ENCODE peak calls at places on chromosome 18, in seven cellular contexts. One of them, this sample, is unnamed.

GRCh38 chr18:54717673-54718435 is 110.4 kb upstream of the RAB27B start:
- DNase-seq in HEK293T: peak; percentile 6
- DNase-seq in Daoy: peak; percentile 17
- DNase-seq in sciatic nerve: no peak
- DNase-seq in cardiac fibroblast: peak; percentile 32
- DNase-seq in activated CD8-positive, alpha-beta T cell treated with anti-CD3 and anti-CD28 coated beads for 36 hours: peak; percentile 65
- DNase-seq in BJ: no peak
- DNase-seq in this sample: peak; percentile 16

GRCh38 chr18:21115519-21116411 is 4.2 kb upstream of the ROCK1 start:
- DNase-seq in HEK293T: no peak
- DNase-seq in Daoy: no peak
- DNase-seq in sciatic nerve: no peak
- DNase-seq in cardiac fibroblast: peak; percentile 59
- DNase-seq in activated CD8-positive, alpha-beta T cell treated with anti-CD3 and anti-CD28 coated beads for 36 hours: peak; percentile 12
- DNase-seq in BJ: peak; percentile 86
- DNase-seq in this sample: no peak

GRCh38 chr18:58180172-58180571 is 136.1 kb downstream of the NEDD4L start:
- DNase-seq in HEK293T: no peak
- DNase-seq in Daoy: no peak
- DNase-seq in sciatic nerve: no peak
- DNase-seq in cardiac fibroblast: no peak
- DNase-seq in activated CD8-positive, alpha-beta T cell treated with anti-CD3 and anti-CD28 coated beads for 36 hours: no peak
- DNase-seq in BJ: no peak
- DNase-seq in this sample: no peak

GRCh38 chr18:48787523-48788151 is 163.1 kb downstream of the SMAD7 start:
- DNase-seq in HEK293T: no peak
- DNase-seq in Daoy: no peak
- DNase-seq in sciatic nerve: peak; percentile 39
- DNase-seq in cardiac fibroblast: no peak
- DNase-seq in activated CD8-positive, alpha-beta T cell treated with anti-CD3 and anti-CD28 coated beads for 36 hours: no peak
- DNase-seq in BJ: no peak
- DNase-seq in this sample: no peak

GRCh38 chr18:8121942-8122480 is 487.2 kb upstream of the RAB12 start:
- DNase-seq in HEK293T: no peak
- DNase-seq in Daoy: peak; percentile 27
- DNase-seq in sciatic nerve: no peak
- DNase-seq in cardiac fibroblast: peak; percentile 81
- DNase-seq in activated CD8-positive, alpha-beta T cell treated with anti-CD3 and anti-CD28 coated beads for 36 hours: no peak
- DNase-seq in BJ: peak; percentile 35
- DNase-seq in this sample: no peak

GRCh38 chr18:63309422-63309821 is 10.1 kb downstream of the BCL2 start:
- DNase-seq in HEK293T: no peak
- DNase-seq in Daoy: no peak
- DNase-seq in sciatic nerve: no peak
- DNase-seq in cardiac fibroblast: no peak
- DNase-seq in activated CD8-positive, alpha-beta T cell treated with anti-CD3 and anti-CD28 coated beads for 36 hours: peak; percentile 75
- DNase-seq in BJ: no peak
- DNase-seq in this sample: no peak

GRCh38 chr18:26088482-26088881 is 1.9 kb downstream of the SS18 start:
- DNase-seq in HEK293T: no peak
- DNase-seq in Daoy: no peak
- DNase-seq in sciatic nerve: no peak
- DNase-seq in cardiac fibroblast: peak; percentile 32
- DNase-seq in activated CD8-positive, alpha-beta T cell treated with anti-CD3 and anti-CD28 coated beads for 36 hours: no peak
- DNase-seq in BJ: no peak
- DNase-seq in this sample: peak; percentile 59

GRCh38 chr18:49582579-49582978 is 20.7 kb downstream of the LIPG start:
- DNase-seq in HEK293T: no peak
- DNase-seq in Daoy: peak; percentile 10
- DNase-seq in sciatic nerve: no peak
- DNase-seq in cardiac fibroblast: peak; percentile 51
- DNase-seq in activated CD8-positive, alpha-beta T cell treated with anti-CD3 and anti-CD28 coated beads for 36 hours: no peak
- DNase-seq in BJ: no peak
- DNase-seq in this sample: no peak

GRCh38 chr18:65322895-65323294 is 427.9 kb upstream of the CDH7 start:
- DNase-seq in HEK293T: no peak
- DNase-seq in Daoy: no peak
- DNase-seq in sciatic nerve: no peak
- DNase-seq in cardiac fibroblast: no peak
- DNase-seq in activated CD8-positive, alpha-beta T cell treated with anti-CD3 and anti-CD28 coated beads for 36 hours: no peak
- DNase-seq in BJ: no peak
- DNase-seq in this sample: no peak

GRCh38 chr18:50424877-50425690 is 50.2 kb downstream of the SKA1 start:
- DNase-seq in HEK293T: no peak
- DNase-seq in Daoy: no peak
- DNase-seq in sciatic nerve: no peak
- DNase-seq in cardiac fibroblast: peak; percentile 52
- DNase-seq in activated CD8-positive, alpha-beta T cell treated with anti-CD3 and anti-CD28 coated beads for 36 hours: no peak
- DNase-seq in BJ: no peak
- DNase-seq in this sample: peak; percentile 59

GRCh38 chr18:67426477-67426876 is 90.0 kb downstream of the DSEL start:
- DNase-seq in HEK293T: no peak
- DNase-seq in Daoy: no peak
- DNase-seq in sciatic nerve: no peak
- DNase-seq in cardiac fibroblast: no peak
- DNase-seq in activated CD8-positive, alpha-beta T cell treated with anti-CD3 and anti-CD28 coated beads for 36 hours: no peak
- DNase-seq in BJ: no peak
- DNase-seq in this sample: no peak

GRCh38 chr18:50722311-50722710 is 97.5 kb downstream of the MRO start:
- DNase-seq in HEK293T: no peak
- DNase-seq in Daoy: no peak
- DNase-seq in sciatic nerve: no peak
- DNase-seq in cardiac fibroblast: no peak
- DNase-seq in activated CD8-positive, alpha-beta T cell treated with anti-CD3 and anti-CD28 coated beads for 36 hours: no peak
- DNase-seq in BJ: no peak
- DNase-seq in this sample: no peak

GRCh38 chr18:72672364-72673151 is 128.4 kb upstream of the CBLN2 start:
- DNase-seq in HEK293T: peak; percentile 7
- DNase-seq in Daoy: peak; percentile 22
- DNase-seq in sciatic nerve: no peak
- DNase-seq in cardiac fibroblast: peak; percentile 57
- DNase-seq in activated CD8-positive, alpha-beta T cell treated with anti-CD3 and anti-CD28 coated beads for 36 hours: peak; percentile 32
- DNase-seq in BJ: no peak
- DNase-seq in this sample: peak; percentile 10

GRCh38 chr18:48640566-48641270 is 101.9 kb downstream of the CTIF start:
- DNase-seq in HEK293T: no peak
- DNase-seq in Daoy: peak; percentile 41
- DNase-seq in sciatic nerve: no peak
- DNase-seq in cardiac fibroblast: no peak
- DNase-seq in activated CD8-positive, alpha-beta T cell treated with anti-CD3 and anti-CD28 coated beads for 36 hours: no peak
- DNase-seq in BJ: no peak
- DNase-seq in this sample: no peak

GRCh38 chr18:21914739-21915319 is 174.2 kb downstream of the MIB1 start:
- DNase-seq in HEK293T: peak; percentile 67
- DNase-seq in Daoy: peak; percentile 46
- DNase-seq in sciatic nerve: no peak
- DNase-seq in cardiac fibroblast: peak; percentile 77
- DNase-seq in activated CD8-positive, alpha-beta T cell treated with anti-CD3 and anti-CD28 coated beads for 36 hours: no peak
- DNase-seq in BJ: no peak
- DNase-seq in this sample: peak; percentile 26

GRCh38 chr18:9304388-9305070 is 30.0 kb upstream of the TWSG1 start:
- DNase-seq in HEK293T: no peak
- DNase-seq in Daoy: no peak
- DNase-seq in sciatic nerve: no peak
- DNase-seq in cardiac fibroblast: no peak
- DNase-seq in activated CD8-positive, alpha-beta T cell treated with anti-CD3 and anti-CD28 coated beads for 36 hours: no peak
- DNase-seq in BJ: no peak
- DNase-seq in this sample: no peak

GRCh38 chr18:9575558-9575957 is 38.8 kb downstream of the PPP4R1 start:
- DNase-seq in HEK293T: peak; percentile 59
- DNase-seq in Daoy: peak; percentile 82
- DNase-seq in sciatic nerve: peak; percentile 79
- DNase-seq in cardiac fibroblast: peak; percentile 99
- DNase-seq in activated CD8-positive, alpha-beta T cell treated with anti-CD3 and anti-CD28 coated beads for 36 hours: peak; percentile 22
- DNase-seq in BJ: peak; percentile 36
- DNase-seq in this sample: peak; percentile 77

This sample was measured in K562.